ENCODE peak calls at places on chromosomes 2 and 18, in ten cellular contexts. One of them, this sample, is unnamed.

GRCh38 chr18:46756559-46757201 is at the start of gene ST8SIA5:
- DNase-seq in K562: no peak
- DNase-seq in upper lobe of left lung: peak
- DNase-seq in HepG2: no peak
- DNase-seq in GM12878: no peak
- DNase-seq in ovary: no peak
- DNase-seq in sigmoid colon: no peak
- DNase-seq in transverse colon: no peak
- DNase-seq in suprapubic skin: peak
- DNase-seq in A549: no peak
- DNase-seq in this sample: no peak

GRCh38 chr2:64421199-64421598 is 32.8 kb upstream of the LGALSL start:
- DNase-seq in suprapubic skin: no peak
- DNase-seq in upper lobe of left lung: no peak
- DNase-seq in sigmoid colon: no peak
- DNase-seq in ovary: no peak
- DNase-seq in K562: no peak
- DNase-seq in HepG2: no peak
- DNase-seq in A549: no peak
- DNase-seq in GM12878: no peak
- DNase-seq in transverse colon: no peak
- DNase-seq in this sample: no peak

GRCh38 chr18:75129717-75130477 is 79.0 kb downstream of the PTGR3 start:
- DNase-seq in ovary: no peak
- DNase-seq in upper lobe of left lung: peak
- DNase-seq in suprapubic skin: peak
- DNase-seq in HepG2: no peak
- DNase-seq in GM12878: no peak
- DNase-seq in transverse colon: no peak
- DNase-seq in K562: no peak
- DNase-seq in sigmoid colon: no peak
- DNase-seq in A549: no peak
- DNase-seq in this sample: no peak

GRCh38 chr2:208101716-208102631 is 22.4 kb downstream of the CRYGD start:
- DNase-seq in A549: no peak
- DNase-seq in sigmoid colon: no peak
- DNase-seq in suprapubic skin: no peak
- DNase-seq in ovary: no peak
- DNase-seq in upper lobe of left lung: no peak
- DNase-seq in K562: no peak
- DNase-seq in transverse colon: no peak
- DNase-seq in HepG2: peak
- DNase-seq in GM12878: no peak
- DNase-seq in this sample: no peak

GRCh38 chr18:27713727-27714080 is 463.2 kb downstream of the CDH2 start:
- DNase-seq in transverse colon: no peak
- DNase-seq in GM12878: no peak
- DNase-seq in sigmoid colon: no peak
- DNase-seq in A549: no peak
- DNase-seq in upper lobe of left lung: no peak
- DNase-seq in HepG2: no peak
- DNase-seq in ovary: no peak
- DNase-seq in K562: no peak
- DNase-seq in suprapubic skin: no peak
- DNase-seq in this sample: no peak

GRCh38 chr2:29831560-29831959 is 89.8 kb downstream of the ALK start:
- DNase-seq in suprapubic skin: no peak
- DNase-seq in HepG2: no peak
- DNase-seq in A549: no peak
- DNase-seq in upper lobe of left lung: no peak
- DNase-seq in sigmoid colon: no peak
- DNase-seq in ovary: no peak
- DNase-seq in GM12878: no peak
- DNase-seq in transverse colon: no peak
- DNase-seq in K562: no peak
- DNase-seq in this sample: no peak

GRCh38 chr2:75787532-75788132 is 76.9 kb upstream of the GCFC2 start:
- DNase-seq in upper lobe of left lung: no peak
- DNase-seq in A549: no peak
- DNase-seq in sigmoid colon: no peak
- DNase-seq in K562: peak
- DNase-seq in HepG2: peak
- DNase-seq in GM12878: no peak
- DNase-seq in transverse colon: no peak
- DNase-seq in suprapubic skin: no peak
- DNase-seq in ovary: no peak
- DNase-seq in this sample: no peak

GRCh38 chr18:32893915-32894314 is 121.1 kb upstream of the KLHL14 start:
- DNase-seq in ovary: no peak
- DNase-seq in A549: peak
- DNase-seq in HepG2: peak
- DNase-seq in transverse colon: no peak
- DNase-seq in K562: no peak
- DNase-seq in sigmoid colon: no peak
- DNase-seq in suprapubic skin: no peak
- DNase-seq in GM12878: no peak
- DNase-seq in upper lobe of left lung: no peak
- DNase-seq in this sample: no peak

GRCh38 chr2:19361325-19361990 is 3.0 kb upstream of the OSR1 start:
- DNase-seq in ovary: no peak
- DNase-seq in upper lobe of left lung: peak
- DNase-seq in K562: no peak
- DNase-seq in suprapubic skin: no peak
- DNase-seq in sigmoid colon: peak
- DNase-seq in transverse colon: peak
- DNase-seq in HepG2: no peak
- DNase-seq in GM12878: no peak
- DNase-seq in A549: no peak
- DNase-seq in this sample: no peak

GRCh38 chr2:25341031-25341727 is 546 bp downstream of the DNMT3A start:
- DNase-seq in HepG2: no peak
- DNase-seq in transverse colon: peak
- DNase-seq in suprapubic skin: no peak
- DNase-seq in K562: peak
- DNase-seq in sigmoid colon: no peak
- DNase-seq in upper lobe of left lung: peak
- DNase-seq in ovary: peak
- DNase-seq in GM12878: no peak
- DNase-seq in A549: no peak
- DNase-seq in this sample: no peak

GRCh38 chr2:112876257-112876970 is 34.6 kb upstream of the IL37 start:
- DNase-seq in HepG2: no peak
- DNase-seq in ovary: no peak
- DNase-seq in K562: no peak
- DNase-seq in A549: no peak
- DNase-seq in suprapubic skin: no peak
- DNase-seq in upper lobe of left lung: no peak
- DNase-seq in GM12878: no peak
- DNase-seq in transverse colon: no peak
- DNase-seq in sigmoid colon: no peak
- DNase-seq in this sample: no peak

GRCh38 chr2:221372156-221372870 is 199.8 kb downstream of the EPHA4 start:
- DNase-seq in sigmoid colon: no peak
- DNase-seq in ovary: no peak
- DNase-seq in transverse colon: no peak
- DNase-seq in A549: no peak
- DNase-seq in suprapubic skin: no peak
- DNase-seq in K562: no peak
- DNase-seq in GM12878: no peak
- DNase-seq in HepG2: no peak
- DNase-seq in upper lobe of left lung: no peak
- DNase-seq in this sample: no peak

GRCh38 chr18:79195716-79196683 is 126.8 kb downstream of the ATP9B start:
- DNase-seq in K562: no peak
- DNase-seq in sigmoid colon: no peak
- DNase-seq in HepG2: no peak
- DNase-seq in GM12878: no peak
- DNase-seq in ovary: no peak
- DNase-seq in suprapubic skin: no peak
- DNase-seq in transverse colon: no peak
- DNase-seq in upper lobe of left lung: no peak
- DNase-seq in A549: no peak
- DNase-seq in this sample: no peak

GRCh38 chr2:119772128-119772527 is 12.4 kb downstream of the PTPN4 start:
- DNase-seq in upper lobe of left lung: no peak
- DNase-seq in suprapubic skin: no peak
- DNase-seq in ovary: no peak
- DNase-seq in K562: no peak
- DNase-seq in A549: no peak
- DNase-seq in sigmoid colon: no peak
- DNase-seq in GM12878: no peak
- DNase-seq in transverse colon: no peak
- DNase-seq in HepG2: no peak
- DNase-seq in this sample: no peak

GRCh38 chr2:177772529-177772928 is 300.0 kb downstream of the PDE11A start:
- DNase-seq in K562: peak
- DNase-seq in upper lobe of left lung: no peak
- DNase-seq in GM12878: no peak
- DNase-seq in HepG2: peak
- DNase-seq in transverse colon: no peak
- DNase-seq in suprapubic skin: no peak
- DNase-seq in ovary: no peak
- DNase-seq in A549: no peak
- DNase-seq in sigmoid colon: no peak
- DNase-seq in this sample: peak

GRCh38 chr2:43218550-43219382 is 7.6 kb downstream of the ZFP36L2 start:
- DNase-seq in suprapubic skin: peak
- DNase-seq in sigmoid colon: peak
- DNase-seq in ovary: peak
- DNase-seq in A549: no peak
- DNase-seq in upper lobe of left lung: peak
- DNase-seq in HepG2: peak
- DNase-seq in GM12878: no peak
- DNase-seq in transverse colon: peak
- DNase-seq in K562: peak
- DNase-seq in this sample: peak

GRCh38 chr18:41389936-41390667 is 564.9 kb upstream of the PIK3C3 start:
- DNase-seq in K562: no peak
- DNase-seq in transverse colon: no peak
- DNase-seq in sigmoid colon: no peak
- DNase-seq in ovary: no peak
- DNase-seq in upper lobe of left lung: no peak
- DNase-seq in A549: no peak
- DNase-seq in HepG2: no peak
- DNase-seq in suprapubic skin: no peak
- DNase-seq in GM12878: peak
- DNase-seq in this sample: no peak
- TF ChIP-seq EP300 in K562: no peak
- TF ChIP-seq EP300 in transverse colon: no peak
- TF ChIP-seq EP300 in sigmoid colon: no peak
- TF ChIP-seq EP300 in ovary: no peak
- TF ChIP-seq EP300 in upper lobe of left lung: no peak
- TF ChIP-seq EP300 in A549: no peak
- TF ChIP-seq EP300 in HepG2: no peak
- TF ChIP-seq EP300 in suprapubic skin: no peak
- TF ChIP-seq EP300 in GM12878: no peak
- TF ChIP-seq EP300 in this sample: no peak

DNA sequence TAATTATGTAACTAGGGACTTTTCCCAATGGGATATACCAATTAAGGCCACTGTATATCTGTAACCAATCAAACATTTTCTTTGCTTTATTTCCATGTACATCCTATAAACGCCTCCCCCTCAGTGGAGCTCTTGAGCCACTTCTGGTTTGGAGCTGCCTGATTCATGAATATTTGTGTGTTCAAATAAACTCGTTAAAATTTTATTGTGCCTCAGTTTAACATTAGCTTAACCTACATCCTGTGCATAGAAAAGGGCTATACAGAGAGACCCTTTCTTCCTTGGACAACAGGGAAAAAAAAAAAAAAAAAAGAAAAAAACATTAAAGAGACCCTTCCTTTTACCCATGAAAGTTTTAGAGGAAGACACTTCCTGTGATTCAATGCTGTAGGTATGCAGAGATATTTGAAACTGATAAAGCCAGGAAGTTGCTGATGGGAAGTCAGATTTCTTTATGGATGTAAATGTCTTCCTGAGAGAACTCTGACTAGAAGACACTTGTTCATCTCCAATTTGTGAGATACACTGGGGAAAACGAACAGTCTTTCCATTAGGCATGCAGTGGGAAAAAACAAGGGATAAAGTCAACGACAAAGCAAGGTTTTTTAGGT is 614.6 kb upstream of the SOX11 start:
- DNase-seq in HepG2: no peak
- DNase-seq in GM12878: no peak
- DNase-seq in upper lobe of left lung: no peak
- DNase-seq in suprapubic skin: no peak
- DNase-seq in sigmoid colon: no peak
- DNase-seq in A549: no peak
- DNase-seq in K562: no peak
- DNase-seq in ovary: no peak
- DNase-seq in transverse colon: no peak
- DNase-seq in this sample: no peak
- TF ChIP-seq EP300 in HepG2: no peak
- TF ChIP-seq EP300 in GM12878: no peak
- TF ChIP-seq EP300 in upper lobe of left lung: no peak
- TF ChIP-seq EP300 in suprapubic skin: no peak
- TF ChIP-seq EP300 in sigmoid colon: no peak
- TF ChIP-seq EP300 in A549: no peak
- TF ChIP-seq EP300 in K562: no peak
- TF ChIP-seq EP300 in ovary: no peak
- TF ChIP-seq EP300 in transverse colon: no peak
- TF ChIP-seq EP300 in this sample: no peak

GRCh38 chr2:237670641-237671040 is 43.3 kb downstream of the LRRFIP1 start:
- DNase-seq in suprapubic skin: no peak
- DNase-seq in A549: no peak
- DNase-seq in sigmoid colon: peak
- DNase-seq in upper lobe of left lung: no peak
- DNase-seq in GM12878: no peak
- DNase-seq in K562: no peak
- DNase-seq in ovary: peak
- DNase-seq in transverse colon: no peak
- DNase-seq in HepG2: no peak
- DNase-seq in this sample: no peak
- TF ChIP-seq EP300 in suprapubic skin: no peak
- TF ChIP-seq EP300 in A549: no peak
- TF ChIP-seq EP300 in sigmoid colon: no peak
- TF ChIP-seq EP300 in upper lobe of left lung: no peak
- TF ChIP-seq EP300 in GM12878: no peak
- TF ChIP-seq EP300 in K562: no peak
- TF ChIP-seq EP300 in ovary: no peak
- TF ChIP-seq EP300 in transverse colon: no peak
- TF ChIP-seq EP300 in HepG2: no peak
- TF ChIP-seq EP300 in this sample: no peak

GRCh38 chr18:67790527-67790926 is 274.0 kb upstream of the DSEL start:
- DNase-seq in A549: no peak
- DNase-seq in upper lobe of left lung: no peak
- DNase-seq in sigmoid colon: no peak
- DNase-seq in transverse colon: no peak
- DNase-seq in suprapubic skin: no peak
- DNase-seq in ovary: no peak
- DNase-seq in K562: no peak
- DNase-seq in GM12878: no peak
- DNase-seq in HepG2: no peak
- DNase-seq in this sample: no peak

GRCh38 chr18:67788784-67789545 is 272.4 kb upstream of the DSEL start:
- DNase-seq in ovary: no peak
- DNase-seq in HepG2: no peak
- DNase-seq in upper lobe of left lung: no peak
- DNase-seq in transverse colon: no peak
- DNase-seq in A549: no peak
- DNase-seq in K562: no peak
- DNase-seq in GM12878: no peak
- DNase-seq in suprapubic skin: no peak
- DNase-seq in sigmoid colon: no peak
- DNase-seq in this sample: no peak

GRCh38 chr18:67794512-67794911 is 278.0 kb upstream of the DSEL start:
- DNase-seq in HepG2: no peak
- DNase-seq in GM12878: no peak
- DNase-seq in suprapubic skin: no peak
- DNase-seq in A549: no peak
- DNase-seq in transverse colon: no peak
- DNase-seq in sigmoid colon: no peak
- DNase-seq in K562: no peak
- DNase-seq in ovary: no peak
- DNase-seq in upper lobe of left lung: no peak
- DNase-seq in this sample: no peak
- TF ChIP-seq EP300 in HepG2: no peak
- TF ChIP-seq EP300 in GM12878: no peak
- TF ChIP-seq EP300 in suprapubic skin: no peak
- TF ChIP-seq EP300 in A549: no peak
- TF ChIP-seq EP300 in transverse colon: no peak
- TF ChIP-seq EP300 in sigmoid colon: no peak
- TF ChIP-seq EP300 in K562: no peak
- TF ChIP-seq EP300 in ovary: no peak
- TF ChIP-seq EP300 in upper lobe of left lung: no peak
- TF ChIP-seq EP300 in this sample: no peak

This sample was measured in tibial nerve.